ENCODE peak calls at places on chromosome 21, in ten cellular contexts. One of them, this sample, is unnamed.

GRCh38 chr21:43818685-43819084 is 29.3 kb downstream of the RRP1 start:
- DNase-seq in AG10803: no peak
- DNase-seq in bronchial epithelial cell: no peak
- DNase-seq in H4: no peak
- DNase-seq in mammary epithelial cell: no peak
- DNase-seq in stimulated activated naive B cell treated with anti-CD40 and anti-IgM and Interleukin-4, amounts not matched to agents 10 μg/mL and 1 μg/mL and 100 μg/mL, for 72 hours: no peak
- DNase-seq in amniotic epithelial cell: no peak
- DNase-seq in IMR-90: no peak
- DNase-seq in upper lobe of right lung: no peak
- DNase-seq in thyroid gland: no peak
- DNase-seq in this sample: no peak

GRCh38 chr21:36704958-36705678 is 6.2 kb downstream of the SIM2 start:
- DNase-seq in AG10803: no peak
- DNase-seq in bronchial epithelial cell: no peak
- DNase-seq in H4: no peak
- DNase-seq in mammary epithelial cell: no peak
- DNase-seq in stimulated activated naive B cell treated with anti-CD40 and anti-IgM and Interleukin-4, amounts not matched to agents 10 μg/mL and 1 μg/mL and 100 μg/mL, for 72 hours: no peak
- DNase-seq in amniotic epithelial cell: no peak
- DNase-seq in IMR-90: peak
- DNase-seq in upper lobe of right lung: no peak
- DNase-seq in thyroid gland: no peak
- DNase-seq in this sample: peak

GRCh38 chr21:44723177-44724131 is 12.1 kb upstream of the TSPEAR start:
- DNase-seq in AG10803: no peak
- DNase-seq in bronchial epithelial cell: no peak
- DNase-seq in H4: no peak
- DNase-seq in mammary epithelial cell: peak
- DNase-seq in stimulated activated naive B cell treated with anti-CD40 and anti-IgM and Interleukin-4, amounts not matched to agents 10 μg/mL and 1 μg/mL and 100 μg/mL, for 72 hours: no peak
- DNase-seq in amniotic epithelial cell: peak
- DNase-seq in IMR-90: no peak
- DNase-seq in upper lobe of right lung: no peak
- DNase-seq in thyroid gland: no peak
- DNase-seq in this sample: no peak

GRCh38 chr21:28256420-28256831 is 736.3 kb downstream of the LTN1 start:
- DNase-seq in AG10803: peak
- DNase-seq in bronchial epithelial cell: no peak
- DNase-seq in H4: no peak
- DNase-seq in mammary epithelial cell: no peak
- DNase-seq in stimulated activated naive B cell treated with anti-CD40 and anti-IgM and Interleukin-4, amounts not matched to agents 10 μg/mL and 1 μg/mL and 100 μg/mL, for 72 hours: no peak
- DNase-seq in amniotic epithelial cell: peak
- DNase-seq in IMR-90: peak
- DNase-seq in upper lobe of right lung: no peak
- DNase-seq in thyroid gland: no peak
- DNase-seq in this sample: no peak

GRCh38 chr21:31132574-31133242 is 94.4 kb upstream of the KRTAP19-8 start:
- DNase-seq in AG10803: peak
- DNase-seq in bronchial epithelial cell: no peak
- DNase-seq in H4: peak
- DNase-seq in mammary epithelial cell: no peak
- DNase-seq in stimulated activated naive B cell treated with anti-CD40 and anti-IgM and Interleukin-4, amounts not matched to agents 10 μg/mL and 1 μg/mL and 100 μg/mL, for 72 hours: no peak
- DNase-seq in amniotic epithelial cell: no peak
- DNase-seq in IMR-90: peak
- DNase-seq in upper lobe of right lung: no peak
- DNase-seq in thyroid gland: no peak
- DNase-seq in this sample: no peak

GRCh38 chr21:35475768-35476167 is 426.7 kb upstream of the RUNX1 start:
- DNase-seq in AG10803: peak
- DNase-seq in bronchial epithelial cell: peak
- DNase-seq in H4: no peak
- DNase-seq in mammary epithelial cell: no peak
- DNase-seq in stimulated activated naive B cell treated with anti-CD40 and anti-IgM and Interleukin-4, amounts not matched to agents 10 μg/mL and 1 μg/mL and 100 μg/mL, for 72 hours: no peak
- DNase-seq in amniotic epithelial cell: peak
- DNase-seq in IMR-90: peak
- DNase-seq in upper lobe of right lung: no peak
- DNase-seq in thyroid gland: no peak
- DNase-seq in this sample: no peak

GRCh38 chr21:34526236-34526617 is 14.2 kb upstream of the KCNE1 start:
- DNase-seq in AG10803: no peak
- DNase-seq in bronchial epithelial cell: no peak
- DNase-seq in H4: no peak
- DNase-seq in mammary epithelial cell: no peak
- DNase-seq in stimulated activated naive B cell treated with anti-CD40 and anti-IgM and Interleukin-4, amounts not matched to agents 10 μg/mL and 1 μg/mL and 100 μg/mL, for 72 hours: no peak
- DNase-seq in amniotic epithelial cell: peak
- DNase-seq in IMR-90: no peak
- DNase-seq in upper lobe of right lung: no peak
- DNase-seq in thyroid gland: no peak
- DNase-seq in this sample: no peak

GRCh38 chr21:42563261-42564045 is 49.8 kb downstream of the SLC37A1 start:
- DNase-seq in AG10803: no peak
- DNase-seq in bronchial epithelial cell: peak
- DNase-seq in H4: no peak
- DNase-seq in mammary epithelial cell: peak
- DNase-seq in stimulated activated naive B cell treated with anti-CD40 and anti-IgM and Interleukin-4, amounts not matched to agents 10 μg/mL and 1 μg/mL and 100 μg/mL, for 72 hours: no peak
- DNase-seq in amniotic epithelial cell: peak
- DNase-seq in IMR-90: no peak
- DNase-seq in upper lobe of right lung: peak
- DNase-seq in thyroid gland: no peak
- DNase-seq in this sample: no peak

GRCh38 chr21:33241846-33242245 is 12.1 kb downstream of the IFNAR2 start:
- DNase-seq in AG10803: no peak
- DNase-seq in bronchial epithelial cell: no peak
- DNase-seq in H4: no peak
- DNase-seq in mammary epithelial cell: no peak
- DNase-seq in stimulated activated naive B cell treated with anti-CD40 and anti-IgM and Interleukin-4, amounts not matched to agents 10 μg/mL and 1 μg/mL and 100 μg/mL, for 72 hours: no peak
- DNase-seq in amniotic epithelial cell: no peak
- DNase-seq in IMR-90: no peak
- DNase-seq in upper lobe of right lung: no peak
- DNase-seq in thyroid gland: no peak
- DNase-seq in this sample: no peak

GRCh38 chr21:29056005-29056404 is 17.4 kb downstream of the CCT8 start:
- DNase-seq in AG10803: no peak
- DNase-seq in bronchial epithelial cell: peak
- DNase-seq in H4: no peak
- DNase-seq in mammary epithelial cell: no peak
- DNase-seq in stimulated activated naive B cell treated with anti-CD40 and anti-IgM and Interleukin-4, amounts not matched to agents 10 μg/mL and 1 μg/mL and 100 μg/mL, for 72 hours: no peak
- DNase-seq in amniotic epithelial cell: no peak
- DNase-seq in IMR-90: peak
- DNase-seq in upper lobe of right lung: no peak
- DNase-seq in thyroid gland: no peak
- DNase-seq in this sample: no peak

GRCh38 chr21:21971384-21971783 is 973.2 kb downstream of the NCAM2 start:
- DNase-seq in AG10803: no peak
- DNase-seq in bronchial epithelial cell: no peak
- DNase-seq in H4: peak
- DNase-seq in mammary epithelial cell: no peak
- DNase-seq in stimulated activated naive B cell treated with anti-CD40 and anti-IgM and Interleukin-4, amounts not matched to agents 10 μg/mL and 1 μg/mL and 100 μg/mL, for 72 hours: no peak
- DNase-seq in amniotic epithelial cell: no peak
- DNase-seq in IMR-90: no peak
- DNase-seq in upper lobe of right lung: no peak
- DNase-seq in thyroid gland: no peak
- DNase-seq in this sample: no peak

GRCh38 chr21:25573409-25574206 is 33.7 kb downstream of the MRPL39 start:
- DNase-seq in AG10803: peak
- DNase-seq in bronchial epithelial cell: peak
- DNase-seq in H4: peak
- DNase-seq in mammary epithelial cell: peak
- DNase-seq in stimulated activated naive B cell treated with anti-CD40 and anti-IgM and Interleukin-4, amounts not matched to agents 10 μg/mL and 1 μg/mL and 100 μg/mL, for 72 hours: peak
- DNase-seq in amniotic epithelial cell: peak
- DNase-seq in IMR-90: peak
- DNase-seq in upper lobe of right lung: no peak
- DNase-seq in thyroid gland: no peak
- DNase-seq in this sample: peak

GRCh38 chr21:15560383-15561056 is 169.3 kb upstream of the USP25 start:
- DNase-seq in AG10803: no peak
- DNase-seq in bronchial epithelial cell: no peak
- DNase-seq in H4: no peak
- DNase-seq in mammary epithelial cell: peak
- DNase-seq in stimulated activated naive B cell treated with anti-CD40 and anti-IgM and Interleukin-4, amounts not matched to agents 10 μg/mL and 1 μg/mL and 100 μg/mL, for 72 hours: no peak
- DNase-seq in amniotic epithelial cell: no peak
- DNase-seq in IMR-90: no peak
- DNase-seq in upper lobe of right lung: no peak
- DNase-seq in thyroid gland: no peak
- DNase-seq in this sample: no peak